ENCODE peak calls at places on chromosomes 4 and X, in five cellular contexts. F is K562, I is H1, M is GM12891, X is GM12878. B is an unnamed sample.

GRCh38 chr4:118682928-118683327 is 2.3 kb upstream of the METTL14 start:
- DNase-seq in F (peak), I (no peak), M (no peak), X (no peak), B (no peak)

GRCh38 chr4:109094061-109094460 is 208.4 kb downstream of the COL25A1 start:
- DNase-seq in F (no peak), I (no peak), M (no peak), X (no peak), B (no peak)

GRCh38 chr4:80125252-80126177 is 52.5 kb upstream of the ANTXR2 start:
- DNase-seq in F (peak), I (no peak), M (no peak), X (no peak), B (no peak)

GRCh38 chr4:55365347-55365728 is 19.3 kb downstream of the SRD5A3 start:
- DNase-seq in F (no peak), I (no peak), M (no peak), X (no peak), B (no peak)

GRCh38 chrX:17459596-17459995 is 84.6 kb downstream of the NHS start:
- DNase-seq in F (no peak), I (no peak), M (no peak), X (no peak), B (no peak)

GRCh38 chr4:68872442-68873217 is 56.8 kb downstream of the UGT2B10 start:
- DNase-seq in F (no peak), I (no peak), M (no peak), X (no peak), B (no peak)

GRCh38 chr4:8046925-8047541 is 107.4 kb upstream of the AFAP1 start:
- DNase-seq in F (no peak), I (no peak), M (no peak), X (no peak), B (no peak)

GRCh38 chr4:186472948-186473347 is 82.4 kb downstream of the MTNR1A start:
- DNase-seq in F (no peak), I (no peak), M (no peak), X (no peak), B (no peak)

GRCh38 chr4:149555146-149555545 is 260.5 kb downstream of the IQCM start:
- DNase-seq in F (no peak), I (no peak), M (no peak), X (no peak), B (no peak)

GRCh38 chrX:150692296-150692695 is 900 bp upstream of the MTMR1 start:
- DNase-seq in F (no peak), I (no peak), M (no peak), X (no peak), B (no peak)

GRCh38 chrX:153968754-153969124 is 2.9 kb downstream of the HCFC1 start:
- DNase-seq in F (no peak), I (no peak), M (no peak), X (no peak), B (no peak)

GRCh38 chr4:60648774-60649173 is 551.4 kb upstream of the ADGRL3 start:
- DNase-seq in F (no peak), I (no peak), M (no peak), X (no peak), B (no peak)

GRCh38 chr4:2241003-2241402 is 918 bp downstream of the HAUS3 start:
- DNase-seq in F (no peak), I (no peak), M (no peak), X (no peak), B (no peak)

GRCh38 chr4:74433541-74434172 is 11.3 kb upstream of the AREG start:
- DNase-seq in F (no peak), I (no peak), M (no peak), X (no peak), B (no peak)

GRCh38 chr4:148116264-148116663 is 325.9 kb downstream of the NR3C2 start:
- DNase-seq in F (no peak), I (no peak), M (no peak), X (no peak), B (no peak)

GRCh38 chr4:47933798-47934197 is 19.4 kb upstream of the NFXL1 start:
- DNase-seq in F (peak), I (no peak), M (no peak), X (no peak), B (no peak)

GRCh38 chrX:118058924-118059323 is 57.7 kb downstream of the KLHL13 start:
- DNase-seq in F (no peak), I (no peak), M (no peak), X (no peak), B (no peak)

GRCh38 chrX:18935893-18936292 is 48.0 kb downstream of the PHKA2 start:
- DNase-seq in F (no peak), I (no peak), M (no peak), X (no peak), B (no peak)

GRCh38 chr4:156060661-156061060 is 107.0 kb upstream of the CTSO start:
- DNase-seq in F (no peak), I (no peak), M (no peak), X (no peak), B (no peak)

GRCh38 chr4:123600921-123601904 is 204.6 kb downstream of the SPRY1 start:
- DNase-seq in F (no peak), I (no peak), M (no peak), X (no peak), B (no peak)

GRCh38 chr4:53967971-53968370 is 96.4 kb downstream of the CHIC2 start:
- DNase-seq in F (no peak), I (no peak), M (no peak), X (no peak), B (no peak)

GRCh38 chr4:158535130-158535614 is 13.5 kb downstream of the RXFP1 start:
- DNase-seq in F (no peak), I (no peak), M (no peak), X (no peak), B (no peak)

GRCh38 chr4:85726555-85726954 is 251.6 kb downstream of the ARHGAP24 start:
- DNase-seq in F (peak), I (no peak), M (no peak), X (no peak), B (no peak)

GRCh38 chr4:85722806-85723205 is 247.9 kb downstream of the ARHGAP24 start:
- DNase-seq in F (no peak), I (no peak), M (no peak), X (no peak), B (no peak)

GRCh38 chr4:85724801-85725548 is 250.0 kb downstream of the ARHGAP24 start:
- DNase-seq in F (no peak), I (no peak), M (no peak), X (no peak), B (no peak)

GRCh38 chr4:85728471-85728870 is 253.5 kb downstream of the ARHGAP24 start:
- DNase-seq in F (no peak), I (no peak), M (no peak), X (no peak), B (no peak)

DNA sequence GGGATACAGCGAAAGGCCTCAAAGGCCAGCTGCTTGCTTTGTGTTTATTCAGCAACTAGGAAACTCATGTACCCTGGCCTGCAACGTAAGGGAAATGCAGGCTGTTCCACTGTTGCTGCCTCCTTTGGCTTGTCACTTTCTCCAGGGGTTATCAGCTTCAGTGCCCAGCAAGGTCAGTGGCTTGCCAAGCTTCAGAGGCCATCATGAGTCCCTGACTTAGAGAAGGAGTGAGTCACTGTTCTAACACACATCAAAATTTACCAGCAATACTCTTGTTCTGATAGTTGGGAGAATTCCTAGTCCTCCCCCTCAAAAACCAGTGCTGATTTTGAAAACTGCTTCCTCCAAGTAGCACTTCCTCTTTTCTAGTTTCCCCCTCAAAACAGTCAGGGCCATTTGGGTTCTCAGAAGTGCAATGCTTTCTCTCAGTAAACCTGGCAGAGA is 250.8 kb downstream of the ARHGAP24 start:
- DNase-seq in F (peak), I (no peak), M (no peak), X (peak), B (no peak)
- TF ChIP-seq TAF1 in F (no peak), I (no peak), M (no peak), X (no peak), B (no peak)

DNA sequence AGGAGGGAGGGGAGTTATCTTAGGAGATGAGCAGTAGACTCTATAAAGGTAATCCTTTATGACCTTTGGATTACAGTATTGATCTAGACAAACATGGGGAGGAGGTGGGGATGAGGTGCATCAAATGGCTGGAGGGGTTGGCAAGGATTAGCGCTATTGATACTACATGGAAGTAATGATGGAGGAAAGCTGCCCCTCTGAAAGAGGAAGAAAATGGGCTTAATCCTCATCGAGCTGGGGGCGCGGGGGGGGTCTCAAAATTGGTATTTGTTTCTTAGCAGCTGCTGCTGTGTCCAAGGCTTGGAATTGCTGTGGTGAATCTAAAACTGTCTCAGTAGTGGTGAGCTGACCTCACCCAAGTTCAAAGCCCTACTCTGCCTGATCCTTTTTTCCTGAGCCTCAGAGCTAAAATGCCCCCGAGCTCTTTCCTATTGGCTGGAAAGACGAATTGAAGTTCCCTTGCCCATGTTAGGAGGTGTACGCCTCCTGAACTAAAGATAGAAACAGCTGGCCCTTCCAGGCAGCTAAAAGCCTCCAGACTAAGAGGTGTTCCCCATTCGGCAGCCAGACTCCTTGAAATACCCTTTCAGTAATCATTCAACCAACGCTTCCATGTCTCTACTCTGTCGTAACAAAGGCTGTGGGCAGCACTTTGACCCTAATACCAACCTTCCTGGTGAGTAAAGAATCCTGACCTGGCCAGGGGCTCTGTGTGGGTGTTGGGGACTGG is at the start of gene ITGB1BP2:
- DNase-seq in F (peak), I (no peak), M (no peak), X (no peak), B (no peak)
- TF ChIP-seq POLR2A in F (peak), I (no peak), M (peak), X (peak), B (no peak)

DNA sequence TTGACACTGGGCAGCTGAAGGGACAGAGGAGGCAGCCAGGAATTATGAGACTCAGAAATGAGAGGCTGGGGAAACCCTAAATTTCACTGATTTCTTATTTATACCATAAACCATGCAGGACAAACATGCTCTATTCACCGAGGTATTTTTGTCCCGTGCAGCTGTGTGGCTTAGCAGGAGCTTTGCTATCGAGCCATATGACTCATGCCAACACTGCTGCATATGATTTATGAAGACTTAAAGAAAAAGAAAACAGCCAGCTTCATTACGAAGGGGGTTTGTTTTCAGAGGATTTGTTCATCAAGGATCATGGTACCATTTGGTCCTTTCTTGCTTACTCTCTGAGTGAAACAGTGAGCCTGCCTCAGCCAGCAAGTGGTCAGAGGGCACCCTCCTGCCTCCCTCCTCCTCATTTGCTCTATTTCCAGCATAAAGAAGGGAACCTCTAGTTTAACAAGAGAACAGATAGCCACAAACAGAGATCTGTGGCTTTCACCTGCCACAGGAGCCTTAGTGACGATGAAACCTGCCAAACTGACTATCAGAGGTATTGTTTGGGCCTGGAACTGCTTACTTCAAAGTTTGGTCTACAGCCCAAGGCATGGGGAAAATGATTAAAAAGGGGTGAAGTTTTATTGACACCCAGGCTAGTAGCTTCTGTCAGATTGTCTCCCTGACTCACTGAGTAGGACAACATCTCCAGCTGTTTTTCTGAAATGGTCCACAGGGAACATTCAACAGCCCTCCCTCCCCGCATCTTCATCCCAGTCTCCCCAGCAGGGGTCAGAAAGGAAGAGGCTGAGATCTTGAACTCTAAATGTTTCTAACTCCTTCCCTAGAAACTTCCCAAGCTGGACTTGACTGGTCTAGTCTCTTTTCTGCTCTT is 80.1 kb upstream of the MAML3 start:
- DNase-seq in F (no peak), I (no peak), M (no peak), X (no peak), B (no peak)
- TF ChIP-seq POLR2AphosphoS5 in F (no peak), I (no peak), M (no peak), X (no peak), B (no peak)

DNA sequence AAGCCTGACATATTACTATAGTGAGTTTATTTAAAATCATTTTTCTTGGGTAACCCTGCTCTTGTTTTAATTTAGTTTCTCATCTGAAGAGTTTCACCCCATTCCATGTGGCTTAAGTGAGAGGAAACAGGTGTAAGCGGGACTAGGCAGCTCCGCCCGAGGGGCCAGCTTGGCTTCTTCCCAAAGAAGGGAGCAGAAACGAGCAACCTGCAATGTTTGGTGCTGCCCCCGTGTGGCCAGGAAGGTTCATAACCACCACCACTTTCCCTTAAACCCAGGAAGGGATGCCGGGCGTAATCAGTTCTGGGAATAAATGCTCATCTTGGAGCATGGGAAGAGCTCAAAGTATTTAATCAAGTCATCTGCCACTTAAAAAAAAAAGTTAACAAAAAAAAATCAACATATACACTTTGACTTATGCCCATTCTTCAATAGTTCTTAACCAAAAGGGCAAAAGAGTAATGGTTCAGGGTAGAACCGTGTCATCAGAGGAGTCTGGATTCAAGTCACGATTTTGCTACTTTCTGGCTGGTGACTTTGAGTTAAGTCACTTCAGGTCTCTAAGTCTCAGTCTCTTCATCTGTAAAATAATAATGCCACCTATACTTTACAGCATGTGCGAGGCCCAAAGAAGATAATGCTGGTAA is 147.9 kb downstream of the NSUN7 start:
- DNase-seq in F (peak), I (peak), M (peak), X (no peak), B (peak)
- TF ChIP-seq TAF1 in F (no peak), I (no peak), M (no peak), X (no peak), B (no peak)

DNA sequence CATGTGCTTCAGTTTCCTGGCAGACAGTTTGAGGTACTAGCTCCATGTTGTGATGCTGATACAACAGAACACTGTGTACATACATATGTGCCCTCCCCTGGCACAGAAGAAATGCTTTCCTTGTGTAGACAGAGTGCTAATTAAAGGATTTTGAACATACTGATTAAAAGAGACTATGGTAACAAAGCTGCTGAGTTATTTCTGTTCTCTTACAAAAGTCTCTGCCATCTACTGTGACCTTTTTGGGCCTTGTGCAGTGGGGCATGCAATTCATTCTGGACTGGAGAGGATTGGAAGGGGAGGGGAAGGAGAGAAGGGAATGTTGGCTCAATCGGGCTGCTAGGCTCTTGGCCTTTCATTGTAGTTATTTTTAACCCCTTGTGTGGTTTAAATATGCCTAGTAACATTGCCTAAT is 6.0 kb downstream of the PDLIM5 start:
- DNase-seq in F (no peak), I (no peak), M (no peak), X (no peak), B (no peak)
- TF ChIP-seq POLR2A in F (no peak), I (no peak), M (no peak), X (no peak), B (no peak)